ENCODE peak calls at places on chromosomes 5 and 9, in nine cellular contexts. Q is testis, C is mesothelial cell of epicardium, X is GM10248, B is Calu3, V is A549, U is upper lobe of right lung, I is heart right ventricle, A is neural progenitor cell. L is an unnamed sample.

GRCh38 chr5:77272206-77272605 is 61.7 kb downstream of the PDE8B start:
- DNase-seq in C (no peak), I (no peak), B (no peak), V (no peak), A (no peak), Q (no peak), X (no peak), U (no peak), L (no peak)

GRCh38 chr5:170067152-170067551 is 38.5 kb upstream of the FOXI1 start:
- DNase-seq in C (no peak), V (no peak), U (no peak), I (no peak), B (no peak), A (no peak), Q (no peak), X (peak), L (no peak)

GRCh38 chr9:135522931-135523330 is 1.7 kb downstream of the LCN1 start:
- DNase-seq in U (peak), B (no peak), A (no peak), Q (no peak), V (no peak), C (peak), X (no peak), I (no peak), L (no peak)

GRCh38 chr5:168443533-168443932 is 42.7 kb upstream of the RARS1 start:
- DNase-seq in A (no peak), Q (no peak), C (no peak), I (no peak), U (no peak), X (no peak), V (no peak), B (no peak), L (no peak)

GRCh38 chr5:59597690-59598546 is 295.6 kb downstream of the PDE4D start:
- DNase-seq in B (no peak), I (no peak), Q (no peak), A (no peak), X (no peak), C (no peak), V (no peak), U (no peak), L (no peak)

GRCh38 chr9:77025146-77025545 is 5.7 kb downstream of the FOXB2 start:
- DNase-seq in U (no peak), X (no peak), V (no peak), I (no peak), B (no peak), A (no peak), C (no peak), Q (no peak), L (no peak)

GRCh38 chr5:79486116-79486515 is 27.8 kb downstream of the HOMER1 start:
- DNase-seq in B (no peak), U (no peak), C (no peak), V (no peak), A (no peak), X (no peak), I (no peak), Q (no peak), L (no peak)

GRCh38 chr5:168400429-168401220 is 85.6 kb upstream of the RARS1 start:
- DNase-seq in A (no peak), V (no peak), U (no peak), X (no peak), B (no peak), Q (no peak), I (no peak), C (no peak), L (no peak)

GRCh38 chr9:92661127-92661526 is 8.8 kb downstream of the IPPK start:
- DNase-seq in Q (no peak), X (no peak), B (no peak), A (no peak), C (no peak), V (no peak), I (no peak), U (no peak), L (peak)

GRCh38 chr5:139678751-139679750 is 30.9 kb downstream of the CXXC5 start:
- DNase-seq in V (no peak), Q (no peak), B (no peak), U (no peak), A (no peak), I (no peak), X (no peak), C (no peak), L (no peak)

GRCh38 chr9:12935714-12936113 is 160.9 kb downstream of the LURAP1L start:
- DNase-seq in V (no peak), I (no peak), B (no peak), C (no peak), U (no peak), X (no peak), A (no peak), Q (no peak), L (no peak)

GRCh38 chr5:148452499-148453193 is 68.9 kb downstream of the FBXO38 start:
- DNase-seq in A (no peak), X (no peak), B (no peak), Q (no peak), U (no peak), V (no peak), C (no peak), I (peak), L (no peak)

GRCh38 chr5:155839251-155840037 is 487.5 kb upstream of the SGCD start:
- DNase-seq in B (no peak), A (peak), V (peak), Q (no peak), X (no peak), U (no peak), I (no peak), C (no peak), L (no peak)

GRCh38 chr5:36602711-36603321 is 3.6 kb upstream of the SLC1A3 start:
- DNase-seq in X (no peak), B (no peak), I (no peak), A (no peak), V (no peak), U (no peak), Q (no peak), C (no peak), L (no peak)

GRCh38 chr5:93990504-93991085 is 249.2 kb upstream of the POU5F2 start:
- DNase-seq in A (peak), X (no peak), U (no peak), I (no peak), B (no peak), V (no peak), C (no peak), Q (no peak), L (no peak)

GRCh38 chr9:22129633-22130032 is 120.5 kb upstream of the CDKN2B start:
- DNase-seq in A (no peak), B (no peak), C (no peak), Q (no peak), I (no peak), U (no peak), V (no peak), X (no peak), L (no peak)

GRCh38 chr5:134662971-134663370 is 14.4 kb downstream of the SEC24A start:
- DNase-seq in C (no peak), U (peak), I (no peak), X (no peak), A (no peak), Q (no peak), B (no peak), V (no peak), L (no peak)
- TF ChIP-seq CTCF in C (no peak), U (no peak), I (no peak), X (no peak), A (no peak), Q (no peak), B (no peak), V (no peak), L (no peak)

DNA sequence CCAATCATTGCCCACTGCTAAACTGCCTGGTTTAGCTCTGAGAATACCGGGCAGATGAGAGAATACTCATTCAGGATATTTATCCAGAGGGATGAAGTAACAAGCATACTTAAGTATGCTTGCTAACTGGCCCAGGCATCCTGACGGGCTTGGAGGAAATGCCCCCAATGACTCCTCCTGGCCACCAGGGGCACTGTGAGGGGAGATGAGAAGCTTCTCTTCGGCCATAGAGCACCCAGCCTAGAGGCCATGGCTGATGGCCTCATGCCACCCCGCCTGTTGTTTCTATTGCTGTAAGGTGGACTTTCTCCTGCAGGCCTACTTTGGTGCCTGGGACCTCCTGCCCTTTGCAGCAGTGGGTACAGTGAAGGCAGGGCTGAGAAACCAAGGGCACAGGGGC is 134.5 kb upstream of the FSTL4 start:
- DNase-seq in C (peak), A (peak), X (no peak), V (peak), U (no peak), I (no peak), B (peak), Q (peak), L (no peak)
- TF ChIP-seq CTCF in C (no peak), A (peak), X (no peak), V (no peak), U (no peak), I (no peak), B (no peak), Q (no peak), L (peak)

DNA sequence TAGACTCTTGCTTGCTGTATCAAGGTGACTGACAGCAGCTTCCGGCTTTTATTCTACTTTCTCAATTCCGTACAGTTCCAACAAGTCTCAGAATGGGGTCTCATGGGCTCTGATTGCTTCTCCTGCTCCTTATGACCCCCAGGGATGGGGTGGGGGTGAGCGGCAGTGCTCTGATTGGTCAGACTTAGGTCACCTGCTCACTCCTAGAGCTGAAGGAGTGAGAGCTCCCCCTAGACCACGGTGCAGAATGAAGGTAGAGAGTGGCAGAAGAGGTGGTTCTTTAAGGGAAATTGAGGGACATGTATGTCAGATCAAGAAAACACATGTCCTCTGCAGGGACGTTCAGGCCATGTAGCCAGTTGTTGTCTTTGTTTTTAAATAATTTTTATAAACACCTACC is 115.2 kb downstream of the C9orf152 start:
- DNase-seq in C (no peak), U (no peak), I (no peak), X (no peak), B (no peak), A (no peak), Q (no peak), V (no peak), L (no peak)
- TF ChIP-seq CTCF in C (no peak), U (no peak), I (no peak), X (no peak), B (no peak), A (no peak), Q (no peak), V (no peak), L (no peak)

DNA sequence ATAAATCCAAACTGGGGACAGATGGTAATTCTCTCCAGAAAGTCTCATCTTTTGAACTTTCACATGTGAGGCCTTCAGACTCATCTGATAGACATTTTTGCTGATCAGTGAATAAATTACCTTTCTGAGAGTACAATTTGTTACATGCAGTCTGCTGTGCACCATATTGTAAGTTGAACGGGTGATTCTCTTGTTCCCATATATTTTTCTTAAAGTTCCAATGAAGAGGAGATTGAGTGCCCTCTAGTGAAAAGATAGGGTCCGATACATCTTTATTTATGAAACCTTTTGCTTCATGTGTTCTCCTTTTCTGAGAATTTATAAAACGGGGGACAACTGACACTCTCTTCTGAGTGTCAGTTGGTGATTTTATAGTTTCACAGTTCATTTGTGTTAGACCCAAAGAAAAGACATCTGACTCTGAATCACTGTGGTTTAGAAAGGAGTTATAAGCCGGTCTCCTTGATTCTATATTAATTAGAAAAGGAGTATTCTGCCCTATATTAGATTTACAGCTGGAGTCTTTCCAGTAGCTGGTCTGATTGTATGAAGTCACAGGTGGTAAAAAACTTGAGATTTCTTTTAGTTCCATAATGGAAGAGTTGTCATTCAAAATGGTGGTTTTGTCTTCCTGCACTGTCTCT is 30.4 kb downstream of the GNG10 start:
- DNase-seq in B (no peak), I (no peak), X (no peak), U (no peak), C (no peak), V (peak), Q (no peak), A (no peak), L (no peak)
- TF ChIP-seq CTCF in B (peak), I (no peak), X (peak), U (peak), C (no peak), V (peak), Q (no peak), A (peak), L (peak)

GRCh38 chr5:116756531-116756930 is 181.9 kb upstream of the SEMA6A start:
- DNase-seq in I (no peak), A (no peak), V (no peak), Q (no peak), U (no peak), B (no peak), C (no peak), X (no peak), L (no peak)
- TF ChIP-seq CTCF in I (no peak), A (no peak), V (no peak), Q (no peak), U (no peak), B (no peak), C (no peak), X (no peak), L (no peak)